ENCODE peak calls at places on chromosome 15, in four cellular contexts. F is Peyer's patch, T is hepatocyte, W is lung. P is an unnamed sample.

GRCh38 chr15:79837846-79838245 is 59.0 kb downstream of the MTHFS start:
- DNase-seq in F (no peak), W (no peak), T (no peak), P (no peak)

GRCh38 chr15:101499863-101500713 is 10.6 kb upstream of the PCSK6 start:
- DNase-seq in W (no peak), F (no peak), T (no peak), P (peak; percentile 68)

GRCh38 chr15:82999905-83000671 is 11.4 kb downstream of the C15orf40 start:
- DNase-seq in F (no peak), T (peak; percentile 55), W (no peak), P (no peak)

GRCh38 chr15:94323076-94323475 is 91.7 kb downstream of the MCTP2 start:
- DNase-seq in W (no peak), F (no peak), T (no peak), P (no peak)

GRCh38 chr15:25712961-25713355 is 150.2 kb downstream of the ATP10A start:
- DNase-seq in T (no peak), W (no peak), F (no peak), P (no peak)

GRCh38 chr15:92974183-92974915 is 74.2 kb downstream of the CHD2 start:
- DNase-seq in F (no peak), W (no peak), T (no peak), P (no peak)

GRCh38 chr15:71275098-71275497 is 159.8 kb downstream of the THSD4 start:
- DNase-seq in T (no peak), W (no peak), F (peak; percentile 55), P (no peak)

GRCh38 chr15:92163641-92164040 is 230.0 kb upstream of the ST8SIA2 start:
- DNase-seq in F (no peak), T (no peak), W (no peak), P (no peak)

GRCh38 chr15:101676965-101677364 is 24.8 kb upstream of the TM2D3 start:
- DNase-seq in T (no peak), F (no peak), W (no peak), P (no peak)

GRCh38 chr15:70586241-70586640 is 177.1 kb downstream of the UACA start:
- DNase-seq in T (no peak), W (no peak), F (no peak), P (no peak)

GRCh38 chr15:93664180-93664951 is 567.0 kb upstream of the MCTP2 start:
- DNase-seq in F (no peak), W (no peak), T (no peak), P (no peak)

GRCh38 chr15:101027920-101028319 is 108.8 kb downstream of the LRRK1 start:
- DNase-seq in T (no peak), F (peak; percentile 8), W (peak; percentile 9), P (no peak)

GRCh38 chr15:95162069-95162468 is 930.7 kb downstream of the MCTP2 start:
- DNase-seq in T (no peak), W (no peak), F (no peak), P (no peak)

GRCh38 chr15:80581976-80582375 is 113.1 kb upstream of the ABHD17C start:
- DNase-seq in W (no peak), T (no peak), F (peak; percentile 42), P (no peak)

GRCh38 chr15:24943361-24943760 is 11.4 kb upstream of the SNRPN start:
- DNase-seq in T (no peak), F (no peak), W (no peak), P (no peak)

GRCh38 chr15:56538901-56539545 is 74.1 kb upstream of the MNS1 start:
- DNase-seq in F (no peak), T (no peak), W (no peak), P (no peak)

GRCh38 chr15:47027322-47027946 is 689.9 kb upstream of the SEMA6D start:
- DNase-seq in W (no peak), F (no peak), T (peak; percentile 17), P (no peak)

GRCh38 chr15:57747206-57747605 is 40.7 kb downstream of the POLR2M start:
- DNase-seq in W (no peak), F (no peak), T (no peak), P (no peak)
- H3K4me3 ChIP-seq in W (no peak overlapping the region), F (peak overlapping the region; percentile 21), T (no peak overlapping the region), P (no peak overlapping the region)

DNA sequence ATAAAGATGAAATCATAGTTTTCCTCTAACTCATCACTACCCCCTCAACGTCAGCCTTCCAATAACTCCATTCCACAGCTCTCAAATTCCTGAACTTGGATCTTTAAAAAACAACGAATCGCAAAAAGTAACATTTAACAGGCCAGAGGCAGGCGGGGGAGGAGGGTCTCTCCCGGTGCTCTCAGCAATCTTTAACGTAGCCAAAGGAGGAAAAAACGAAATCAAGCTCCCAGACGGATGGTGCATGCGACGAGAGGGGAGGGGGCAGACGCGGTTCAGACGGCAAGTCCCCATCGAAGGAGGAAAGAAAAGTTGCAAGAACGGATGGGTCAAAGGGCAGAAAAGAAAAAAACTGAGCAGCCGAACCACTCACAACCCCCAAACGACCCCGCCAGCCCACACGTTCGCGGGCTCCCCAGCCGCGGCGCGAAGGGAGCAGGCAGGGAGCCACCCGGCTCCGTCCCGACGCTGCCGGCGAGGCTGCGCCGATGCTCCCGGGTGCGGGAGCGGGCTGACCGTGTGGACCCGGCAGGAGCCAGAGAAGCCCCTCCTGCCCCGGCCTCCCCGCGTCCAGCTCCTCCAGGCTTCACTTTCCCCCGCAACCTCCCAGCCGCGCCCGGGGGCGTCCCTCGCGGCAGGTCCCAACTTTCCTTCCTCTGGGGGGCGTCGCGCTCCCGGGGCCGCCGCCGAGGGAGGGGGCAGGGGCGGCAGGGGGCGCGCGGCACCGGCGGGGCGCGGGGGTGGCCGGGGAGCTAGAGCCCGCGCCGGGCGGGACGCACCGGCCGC is 661 bp downstream of the PEAK1 start:
- DNase-seq in T (peak; percentile 66), F (peak; percentile 65), W (peak; percentile 35), P (peak; percentile 50)
- H3K4me3 ChIP-seq in T (peak overlapping the region; percentile 72), F (peak overlapping the region; percentile 93), W (peak overlapping the region; percentile 90), P (peak overlapping the region; percentile 87)

GRCh38 chr15:44580105-44580504 is 43.2 kb downstream of the EIF3J start:
- DNase-seq in F (no peak), T (no peak), W (no peak), P (no peak)

GRCh38 chr15:44573386-44573785 is 36.4 kb downstream of the EIF3J start:
- DNase-seq in F (no peak), T (no peak), W (no peak), P (no peak)

GRCh38 chr15:44569316-44569715 is 32.4 kb downstream of the EIF3J start:
- DNase-seq in T (no peak), F (peak; percentile 29), W (no peak), P (no peak)

GRCh38 chr15:44574734-44575133 is 37.8 kb downstream of the EIF3J start:
- DNase-seq in F (no peak), W (no peak), T (no peak), P (no peak)
- H3K4me3 ChIP-seq in F (no peak overlapping the region), W (no peak overlapping the region), T (no peak overlapping the region), P (no peak overlapping the region)

GRCh38 chr15:45644437-45644836 is 9.6 kb downstream of the SQOR start:
- DNase-seq in T (no peak), W (no peak), F (no peak), P (no peak)
- H3K4me3 ChIP-seq in T (no peak overlapping the region), W (no peak overlapping the region), F (no peak overlapping the region), P (no peak overlapping the region)

GRCh38 chr15:48897144-48897814 is 19.3 kb downstream of the EID1 start:
- DNase-seq in T (peak; percentile 47), F (no peak), W (no peak), P (no peak)
- H3K4me3 ChIP-seq in T (no peak overlapping the region), F (no peak overlapping the region), W (no peak overlapping the region), P (no peak overlapping the region)

GRCh38 chr15:66388057-66388363 is 1.3 kb downstream of the MAP2K1 start:
- DNase-seq in F (no peak), T (no peak), W (no peak), P (no peak)

GRCh38 chr15:66390670-66391069 is 4.0 kb downstream of the MAP2K1 start:
- DNase-seq in W (no peak), T (no peak), F (peak; percentile 68), P (no peak)

GRCh38 chr15:66388576-66388975 is 1.9 kb downstream of the MAP2K1 start:
- DNase-seq in T (no peak), F (no peak), W (no peak), P (no peak)

GRCh38 chr15:66389859-66390382 is 3.2 kb downstream of the MAP2K1 start:
- DNase-seq in F (no peak), W (no peak), T (no peak), P (no peak)

DNA sequence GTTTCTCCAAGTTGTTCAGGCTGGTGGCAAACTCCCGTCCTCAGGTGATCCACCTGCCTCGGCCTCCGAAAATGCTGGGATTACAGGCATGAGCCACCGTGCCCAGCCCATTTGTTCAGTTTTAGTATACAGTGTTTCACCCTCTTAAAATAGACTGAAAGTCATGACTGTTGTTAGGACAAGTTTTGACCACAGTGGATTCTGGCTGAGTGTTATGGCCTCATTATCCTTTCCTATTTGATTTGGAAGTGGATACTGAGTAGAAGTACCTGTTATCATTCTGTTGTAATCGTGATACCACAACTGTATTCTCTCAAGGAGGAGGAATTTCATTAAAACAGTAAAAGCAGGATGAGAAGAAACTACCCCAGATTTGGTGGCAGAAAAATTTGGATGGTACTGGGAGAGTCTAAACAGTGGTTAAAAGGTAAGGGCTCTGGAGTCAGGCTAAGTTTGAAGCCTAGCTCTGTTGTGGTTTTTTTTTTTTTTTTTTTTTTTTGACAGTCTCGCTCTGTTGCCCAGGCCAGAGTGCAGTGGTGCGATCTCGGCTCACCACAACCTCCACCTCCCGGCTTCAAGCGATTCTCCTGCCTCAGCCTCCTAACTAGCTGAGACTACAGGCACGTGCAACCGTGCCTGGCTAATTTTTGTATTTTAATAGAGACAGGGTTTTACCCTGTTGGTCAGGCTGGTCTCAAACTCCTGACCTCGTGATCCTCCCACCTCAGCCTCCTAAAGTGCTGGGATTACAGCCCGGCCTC is 2.6 kb downstream of the MAP2K1 start:
- DNase-seq in W (no peak), T (no peak), F (peak; percentile 59), P (no peak)
- H3K4me3 ChIP-seq in W (no peak overlapping the region), T (no peak overlapping the region), F (no peak overlapping the region), P (no peak overlapping the region)

P was measured in mucosa of descending colon.